ENCODE peak calls at places on chromosomes 11 and 22, in six cellular contexts. One of them, this sample, is unnamed.
A peak's percentile ranks its signal among the peaks of the same experiment; 100 is the strongest.

GRCh38 chr11:36350137-36350513 is 54.0 kb downstream of the PRR5L start:
- DNase-seq in A549: no peak
- DNase-seq in mesenchymal stem cell: no peak
- DNase-seq in cardiac muscle cell: no peak
- DNase-seq in tibial nerve: no peak
- DNase-seq in tibial artery: no peak
- DNase-seq in this sample: no peak

GRCh38 chr22:37306494-37306829 is 24.2 kb downstream of the CYTH4 start:
- DNase-seq in A549: no peak
- DNase-seq in mesenchymal stem cell: no peak
- DNase-seq in cardiac muscle cell: no peak
- DNase-seq in tibial nerve: no peak
- DNase-seq in tibial artery: no peak
- DNase-seq in this sample: no peak

GRCh38 chr11:18617688-18618340 is 16.3 kb downstream of the SPTY2D1 start:
- DNase-seq in A549: no peak
- DNase-seq in mesenchymal stem cell: peak; percentile 33
- DNase-seq in cardiac muscle cell: peak; percentile 61
- DNase-seq in tibial nerve: no peak
- DNase-seq in tibial artery: no peak
- DNase-seq in this sample: no peak

GRCh38 chr22:37169947-37170688 is 17.9 kb downstream of the C1QTNF6 start:
- DNase-seq in A549: no peak
- DNase-seq in mesenchymal stem cell: no peak
- DNase-seq in cardiac muscle cell: no peak
- DNase-seq in tibial nerve: peak; percentile 8
- DNase-seq in tibial artery: peak; percentile 19
- DNase-seq in this sample: no peak

GRCh38 chr11:69480547-69481392 is 693 bp upstream of the LINC01488 start:
- DNase-seq in A549: peak; percentile 35
- DNase-seq in mesenchymal stem cell: no peak
- DNase-seq in cardiac muscle cell: peak; percentile 18
- DNase-seq in tibial nerve: no peak
- DNase-seq in tibial artery: no peak
- DNase-seq in this sample: no peak

GRCh38 chr22:29987143-29987542 is 93.1 kb upstream of the HORMAD2 start:
- DNase-seq in A549: no peak
- DNase-seq in mesenchymal stem cell: no peak
- DNase-seq in cardiac muscle cell: no peak
- DNase-seq in tibial nerve: no peak
- DNase-seq in tibial artery: no peak
- DNase-seq in this sample: no peak

GRCh38 chr11:75237050-75237449 is 3.5 kb upstream of the TPBGL start:
- DNase-seq in A549: no peak
- DNase-seq in mesenchymal stem cell: no peak
- DNase-seq in cardiac muscle cell: no peak
- DNase-seq in tibial nerve: no peak
- DNase-seq in tibial artery: no peak
- DNase-seq in this sample: no peak

GRCh38 chr11:6565988-6566703 is 37.3 kb downstream of the RRP8 start:
- DNase-seq in A549: no peak
- DNase-seq in mesenchymal stem cell: no peak
- DNase-seq in cardiac muscle cell: no peak
- DNase-seq in tibial nerve: no peak
- DNase-seq in tibial artery: no peak
- DNase-seq in this sample: no peak

GRCh38 chr22:49997932-49998717 is 14.4 kb downstream of the IL17REL start:
- DNase-seq in A549: no peak
- DNase-seq in mesenchymal stem cell: no peak
- DNase-seq in cardiac muscle cell: no peak
- DNase-seq in tibial nerve: no peak
- DNase-seq in tibial artery: no peak
- DNase-seq in this sample: no peak

GRCh38 chr11:70470127-70470526 is 71.8 kb downstream of the CTTN start:
- DNase-seq in A549: no peak
- DNase-seq in mesenchymal stem cell: peak; percentile 65
- DNase-seq in cardiac muscle cell: peak; percentile 37
- DNase-seq in tibial nerve: no peak
- DNase-seq in tibial artery: no peak
- DNase-seq in this sample: no peak

GRCh38 chr11:67389477-67389876 is 2.3 kb upstream of the RAD9A start:
- DNase-seq in A549: peak; percentile 75
- DNase-seq in mesenchymal stem cell: peak; percentile 40
- DNase-seq in cardiac muscle cell: no peak
- DNase-seq in tibial nerve: no peak
- DNase-seq in tibial artery: no peak
- DNase-seq in this sample: peak; percentile 42

GRCh38 chr22:44538071-44538470 is 40.0 kb upstream of the RTL6 start:
- DNase-seq in A549: peak; percentile 36
- DNase-seq in mesenchymal stem cell: peak; percentile 56
- DNase-seq in cardiac muscle cell: peak; percentile 71
- DNase-seq in tibial nerve: no peak
- DNase-seq in tibial artery: no peak
- DNase-seq in this sample: no peak

GRCh38 chr11:93512073-93512475 is 31.1 kb downstream of the SMCO4 start:
- DNase-seq in A549: no peak
- DNase-seq in mesenchymal stem cell: no peak
- DNase-seq in cardiac muscle cell: no peak
- DNase-seq in tibial nerve: no peak
- DNase-seq in tibial artery: no peak
- DNase-seq in this sample: no peak

GRCh38 chr11:132140056-132140455 is 769.6 kb downstream of the NTM start:
- DNase-seq in A549: no peak
- DNase-seq in mesenchymal stem cell: no peak
- DNase-seq in cardiac muscle cell: no peak
- DNase-seq in tibial nerve: no peak
- DNase-seq in tibial artery: no peak
- DNase-seq in this sample: peak; percentile 1

GRCh38 chr22:35274154-35274871 is 17.0 kb downstream of the HMGXB4 start:
- DNase-seq in A549: no peak
- DNase-seq in mesenchymal stem cell: no peak
- DNase-seq in cardiac muscle cell: no peak
- DNase-seq in tibial nerve: no peak
- DNase-seq in tibial artery: no peak
- DNase-seq in this sample: no peak

GRCh38 chr11:57249384-57250319 is 12.6 kb upstream of the APLNR start:
- DNase-seq in A549: peak; percentile 31
- DNase-seq in mesenchymal stem cell: peak; percentile 57
- DNase-seq in cardiac muscle cell: peak; percentile 75
- DNase-seq in tibial nerve: peak; percentile 50
- DNase-seq in tibial artery: peak; percentile 63
- DNase-seq in this sample: peak; percentile 49

GRCh38 chr22:28902490-28902889 is 19.1 kb downstream of the ZNRF3 start:
- DNase-seq in A549: no peak
- DNase-seq in mesenchymal stem cell: no peak
- DNase-seq in cardiac muscle cell: no peak
- DNase-seq in tibial nerve: no peak
- DNase-seq in tibial artery: no peak
- DNase-seq in this sample: no peak

GRCh38 chr22:28903080-28903479 is 19.7 kb downstream of the ZNRF3 start:
- DNase-seq in A549: no peak
- DNase-seq in mesenchymal stem cell: no peak
- DNase-seq in cardiac muscle cell: no peak
- DNase-seq in tibial nerve: no peak
- DNase-seq in tibial artery: no peak
- DNase-seq in this sample: no peak

GRCh38 chr22:28904211-28904808 is 20.9 kb downstream of the ZNRF3 start:
- DNase-seq in A549: no peak
- DNase-seq in mesenchymal stem cell: peak; percentile 29
- DNase-seq in cardiac muscle cell: no peak
- DNase-seq in tibial nerve: no peak
- DNase-seq in tibial artery: no peak
- DNase-seq in this sample: no peak

GRCh38 chr22:28905433-28905832 is 22.1 kb downstream of the ZNRF3 start:
- DNase-seq in A549: no peak
- DNase-seq in mesenchymal stem cell: no peak
- DNase-seq in cardiac muscle cell: no peak
- DNase-seq in tibial nerve: no peak
- DNase-seq in tibial artery: no peak
- DNase-seq in this sample: no peak

DNA sequence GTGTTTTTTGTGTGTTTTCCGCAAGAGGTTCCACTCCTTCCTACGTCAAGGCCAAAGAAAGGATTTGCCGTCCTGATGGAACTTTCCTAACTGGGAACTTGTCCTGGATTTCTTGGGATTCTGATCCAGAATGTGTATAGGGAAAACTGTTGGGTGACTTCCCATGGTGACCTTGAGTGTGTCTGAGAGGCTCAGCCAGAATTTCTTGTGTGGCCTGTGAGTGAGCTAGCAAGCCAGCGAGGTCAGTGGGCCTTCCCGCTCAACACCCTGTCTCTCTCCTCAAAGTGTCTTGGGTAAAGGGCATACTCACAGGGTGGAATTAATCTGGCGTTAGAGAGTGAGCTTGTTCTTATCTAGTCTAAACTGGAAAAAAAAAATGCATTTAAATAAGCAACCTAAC is 20.3 kb downstream of the ZNRF3 start:
- DNase-seq in A549: no peak
- DNase-seq in mesenchymal stem cell: no peak
- DNase-seq in cardiac muscle cell: no peak
- DNase-seq in tibial nerve: no peak
- DNase-seq in tibial artery: no peak
- DNase-seq in this sample: no peak
- H3K4me1 ChIP-seq in A549: peaks cover 37% of the 10 kb centered on the region
- H3K4me1 ChIP-seq in mesenchymal stem cell: peaks cover 28% of the 10 kb centered on the region
- H3K4me1 ChIP-seq in cardiac muscle cell: peaks cover 53% of the 10 kb centered on the region
- H3K4me1 ChIP-seq in tibial nerve: no peaks in the 10 kb centered on the region
- H3K4me1 ChIP-seq in tibial artery: no peaks in the 10 kb centered on the region
- H3K4me1 ChIP-seq in this sample: no peaks in the 10 kb centered on the region

GRCh38 chr22:47396105-47396504 is 633.7 kb downstream of the TBC1D22A start:
- DNase-seq in A549: no peak
- DNase-seq in mesenchymal stem cell: no peak
- DNase-seq in cardiac muscle cell: no peak
- DNase-seq in tibial nerve: no peak
- DNase-seq in tibial artery: peak; percentile 10
- DNase-seq in this sample: no peak

GRCh38 chr22:47398921-47399790 is 636.7 kb downstream of the TBC1D22A start:
- DNase-seq in A549: no peak
- DNase-seq in mesenchymal stem cell: no peak
- DNase-seq in cardiac muscle cell: no peak
- DNase-seq in tibial nerve: no peak
- DNase-seq in tibial artery: no peak
- DNase-seq in this sample: no peak

GRCh38 chr22:47396515-47396914 is 634.1 kb downstream of the TBC1D22A start:
- DNase-seq in A549: no peak
- DNase-seq in mesenchymal stem cell: no peak
- DNase-seq in cardiac muscle cell: no peak
- DNase-seq in tibial nerve: no peak
- DNase-seq in tibial artery: no peak
- DNase-seq in this sample: no peak

GRCh38 chr22:47398491-47398890 is 636.0 kb downstream of the TBC1D22A start:
- DNase-seq in A549: no peak
- DNase-seq in mesenchymal stem cell: no peak
- DNase-seq in cardiac muscle cell: no peak
- DNase-seq in tibial nerve: no peak
- DNase-seq in tibial artery: no peak
- DNase-seq in this sample: no peak

DNA sequence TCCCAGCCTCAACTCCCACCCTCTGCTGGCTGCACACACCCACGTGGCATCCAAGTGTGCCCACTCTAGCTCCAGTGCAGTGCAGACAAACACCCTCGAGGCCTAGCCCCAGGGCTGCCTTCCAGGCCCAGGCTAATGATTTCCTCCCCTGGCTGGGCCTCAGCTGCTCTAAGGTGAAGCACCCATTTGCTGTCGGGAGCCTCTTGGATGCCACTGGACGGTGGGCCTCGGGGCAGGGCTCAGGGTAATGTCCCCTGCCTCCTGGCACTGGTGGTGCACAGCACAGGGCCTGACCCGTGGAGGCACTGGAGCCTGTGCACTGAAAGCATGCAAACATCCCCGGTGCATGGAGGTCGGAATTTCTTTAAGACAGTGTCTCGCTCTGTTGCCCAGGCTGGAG is 635.2 kb downstream of the TBC1D22A start:
- DNase-seq in A549: no peak
- DNase-seq in mesenchymal stem cell: no peak
- DNase-seq in cardiac muscle cell: no peak
- DNase-seq in tibial nerve: no peak
- DNase-seq in tibial artery: no peak
- DNase-seq in this sample: no peak
- H3K9me3 ChIP-seq in A549: no peaks in the 10 kb centered on the region
- H3K9me3 ChIP-seq in mesenchymal stem cell: no peaks in the 10 kb centered on the region
- H3K9me3 ChIP-seq in cardiac muscle cell: no peaks in the 10 kb centered on the region
- H3K9me3 ChIP-seq in tibial nerve: no peaks in the 10 kb centered on the region
- H3K9me3 ChIP-seq in tibial artery: no peaks in the 10 kb centered on the region
- H3K9me3 ChIP-seq in this sample: no peaks in the 10 kb centered on the region

GRCh38 chr22:42299586-42300285 is 29.3 kb upstream of the TCF20 start:
- DNase-seq in A549: no peak
- DNase-seq in mesenchymal stem cell: no peak
- DNase-seq in cardiac muscle cell: peak; percentile 16
- DNase-seq in tibial nerve: no peak
- DNase-seq in tibial artery: peak; percentile 31
- DNase-seq in this sample: peak; percentile 40
- H3K27ac ChIP-seq in A549: no peak overlapping the region
- H3K27ac ChIP-seq in mesenchymal stem cell: no peak overlapping the region
- H3K27ac ChIP-seq in cardiac muscle cell: no peak overlapping the region
- H3K27ac ChIP-seq in tibial nerve: no peak overlapping the region
- H3K27ac ChIP-seq in tibial artery: no peak overlapping the region
- H3K27ac ChIP-seq in this sample: no peak overlapping the region

GRCh38 chr22:38732251-38732815 is 23.5 kb downstream of the SUN2 start:
- DNase-seq in A549: no peak
- DNase-seq in mesenchymal stem cell: no peak
- DNase-seq in cardiac muscle cell: no peak
- DNase-seq in tibial nerve: no peak
- DNase-seq in tibial artery: no peak
- DNase-seq in this sample: peak; percentile 17
- H3K4me1 ChIP-seq in A549: no peaks in the 10 kb centered on the region
- H3K4me1 ChIP-seq in mesenchymal stem cell: peaks cover 3% of the 10 kb centered on the region
- H3K4me1 ChIP-seq in cardiac muscle cell: no peaks in the 10 kb centered on the region
- H3K4me1 ChIP-seq in tibial nerve: no peaks in the 10 kb centered on the region
- H3K4me1 ChIP-seq in tibial artery: no peaks in the 10 kb centered on the region
- H3K4me1 ChIP-seq in this sample: no peaks in the 10 kb centered on the region

GRCh38 chr11:55401011-55401410 is 33.2 kb downstream of the OR4A15 start:
- DNase-seq in A549: no peak
- DNase-seq in mesenchymal stem cell: no peak
- DNase-seq in cardiac muscle cell: no peak
- DNase-seq in tibial nerve: no peak
- DNase-seq in tibial artery: no peak
- DNase-seq in this sample: no peak
- H3K9me3 ChIP-seq in A549: no peaks in the 10 kb centered on the region
- H3K9me3 ChIP-seq in mesenchymal stem cell: peaks cover 24% of the 10 kb centered on the region
- H3K9me3 ChIP-seq in cardiac muscle cell: no peaks in the 10 kb centered on the region
- H3K9me3 ChIP-seq in tibial nerve: no peaks in the 10 kb centered on the region
- H3K9me3 ChIP-seq in tibial artery: no peaks in the 10 kb centered on the region
- H3K9me3 ChIP-seq in this sample: peaks cover 2% of the 10 kb centered on the region

This sample was measured in SJCRH30.